ENCODE peak calls at places on chromosome 2, in ten cellular contexts. E is HL-60; K is Peyer's patch; Y is T-helper 1 cell; T is heart left ventricle; U is AG04450; O is Ammon's horn; X is stimulated activated CD4-positive, alpha-beta T cell treated with anti-CD3 and anti-CD28 coated beads, Interleukin-1b, Interleukin-23, amount 100 ng/mL, for 24 hours; W is dermis blood vessel endothelial cell; J is DMS153. G is an unnamed sample.

GRCh38 chr2:215277942-215278341 is 33.9 kb upstream of the ATIC start:
- DNase-seq in E (no peak), K (no peak), Y (no peak), T (no peak), U (no peak), O (no peak), X (no peak), W (no peak), J (no peak), G (no peak)

GRCh38 chr2:76672798-76673197 is 849.4 kb downstream of the LRRTM4 start:
- DNase-seq in E (no peak), K (no peak), Y (no peak), T (no peak), U (no peak), O (no peak), X (no peak), W (no peak), J (no peak), G (no peak)

GRCh38 chr2:214069254-214069653 is 341.6 kb upstream of the VWC2L start:
- DNase-seq in E (no peak), K (no peak), Y (no peak), T (no peak), U (peak; percentile 47), O (peak; percentile 67), X (no peak), W (peak; percentile 1), J (peak; percentile 36), G (peak; percentile 17)

GRCh38 chr2:24819442-24820174 is 26.4 kb downstream of the CENPO start:
- DNase-seq in E (no peak), K (no peak), Y (no peak), T (no peak), U (no peak), O (no peak), X (no peak), W (no peak), J (no peak), G (no peak)

GRCh38 chr2:52416340-52416739 is 1351.3 kb upstream of the CHAC2 start:
- DNase-seq in E (no peak), K (no peak), Y (no peak), T (no peak), U (no peak), O (no peak), X (no peak), W (no peak), J (no peak), G (no peak)

GRCh38 chr2:120237491-120237902 is 14.3 kb upstream of the TMEM185B start:
- DNase-seq in E (no peak), K (no peak), Y (no peak), T (no peak), U (no peak), O (no peak), X (no peak), W (peak; percentile 52), J (no peak), G (no peak)

GRCh38 chr2:40957508-40957907 is 505.6 kb upstream of the SLC8A1 start:
- DNase-seq in E (peak; percentile 96), K (no peak), Y (no peak), T (no peak), U (no peak), O (no peak), X (no peak), W (peak; percentile 95), J (no peak), G (peak; percentile 12)

GRCh38 chr2:234235191-234235590 is 184.7 kb downstream of the SPP2 start:
- DNase-seq in E (no peak), K (no peak), Y (no peak), T (no peak), U (no peak), O (no peak), X (no peak), W (no peak), J (no peak), G (no peak)

GRCh38 chr2:17309741-17310339 is 208.4 kb downstream of the RAD51AP2 start:
- DNase-seq in E (peak; percentile 22), K (no peak), Y (no peak), T (no peak), U (no peak), O (peak; percentile 63), X (no peak), W (peak; percentile 58), J (peak; percentile 85), G (no peak)

GRCh38 chr2:156338578-156338977 is 6.1 kb upstream of the NR4A2 start:
- DNase-seq in E (no peak), K (no peak), Y (no peak), T (no peak), U (no peak), O (no peak), X (no peak), W (no peak), J (peak; percentile 86), G (no peak)

GRCh38 chr2:119537792-119538191 is 6.5 kb upstream of the CFAP221 start:
- DNase-seq in E (no peak), K (no peak), Y (no peak), T (no peak), U (no peak), O (no peak), X (no peak), W (no peak), J (no peak), G (no peak)

GRCh38 chr2:54084600-54084999 is 30.8 kb upstream of the ACYP2 start:
- DNase-seq in E (no peak), K (no peak), Y (no peak), T (no peak), U (no peak), O (peak; percentile 62), X (no peak), W (peak; percentile 56), J (no peak), G (no peak)

GRCh38 chr2:190912731-190913130 is 32.1 kb downstream of the GLS start:
- DNase-seq in E (no peak), K (no peak), Y (no peak), T (no peak), U (no peak), O (no peak), X (no peak), W (no peak), J (no peak), G (no peak)

GRCh38 chr2:30262716-30263309 is 31.5 kb downstream of the LBH start:
- DNase-seq in E (no peak), K (no peak), Y (no peak), T (no peak), U (no peak), O (no peak), X (no peak), W (no peak), J (no peak), G (no peak)

GRCh38 chr2:10009811-10010781 is 33.3 kb upstream of the KLF11 start:
- DNase-seq in E (no peak), K (peak; percentile 57), Y (no peak), T (peak; percentile 94), U (peak; percentile 24), O (peak; percentile 39), X (no peak), W (no peak), J (no peak), G (peak; percentile 79)

GRCh38 chr2:149617476-149617875 is 29.9 kb upstream of the MMADHC start:
- DNase-seq in E (no peak), K (no peak), Y (no peak), T (no peak), U (no peak), O (no peak), X (no peak), W (no peak), J (no peak), G (no peak)

GRCh38 chr2:118750959-118751565 is 96.4 kb downstream of the EN1 start:
- DNase-seq in E (no peak), K (no peak), Y (no peak), T (no peak), U (no peak), O (no peak), X (no peak), W (no peak), J (no peak), G (no peak)

GRCh38 chr2:8045081-8045614 is 636.7 kb upstream of the ID2 start:
- DNase-seq in E (no peak), K (no peak), Y (no peak), T (no peak), U (no peak), O (no peak), X (no peak), W (no peak), J (no peak), G (no peak)

GRCh38 chr2:207935121-207935990 is 90.0 kb downstream of the PLEKHM3 start:
- DNase-seq in E (no peak), K (no peak), Y (no peak), T (no peak), U (no peak), O (no peak), X (no peak), W (no peak), J (no peak), G (no peak)

GRCh38 chr2:60735496-60736250 is 20.4 kb upstream of the PAPOLG start:
- DNase-seq in E (no peak), K (no peak), Y (no peak), T (no peak), U (no peak), O (no peak), X (no peak), W (no peak), J (no peak), G (no peak)

GRCh38 chr2:190841707-190842505 is 38.7 kb upstream of the GLS start:
- DNase-seq in E (no peak), K (no peak), Y (no peak), T (no peak), U (no peak), O (peak; percentile 60), X (no peak), W (no peak), J (no peak), G (no peak)

GRCh38 chr2:69386376-69386775 is 651 bp downstream of the GFPT1 start:
- DNase-seq in E (no peak), K (no peak), Y (no peak), T (no peak), U (no peak), O (no peak), X (no peak), W (peak; percentile 17), J (no peak), G (no peak)

GRCh38 chr2:120988741-120989555 is 253.3 kb downstream of the GLI2 start:
- DNase-seq in E (no peak), K (no peak), Y (no peak), T (no peak), U (no peak), O (no peak), X (no peak), W (no peak), J (no peak), G (no peak)

GRCh38 chr2:110678457-110679336 is 834 bp upstream of the BUB1 start:
- DNase-seq in E (no peak), K (peak; percentile 57), Y (no peak), T (no peak), U (no peak), O (peak; percentile 21), X (peak; percentile 6), W (peak; percentile 42), J (no peak), G (no peak)

GRCh38 chr2:98378901-98379300 is 32.6 kb downstream of the CNGA3 start:
- DNase-seq in E (no peak), K (no peak), Y (no peak), T (no peak), U (no peak), O (no peak), X (no peak), W (peak; percentile 34), J (peak; percentile 61), G (no peak)

G was measured in gastrocnemius medialis.